ENCODE peak calls at places on chromosomes 2 and 18, in five cellular contexts. W is spleen, T is HCT116, L is ovary, B is NB4. I is an unnamed sample.

GRCh38 chr2:183284606-183285005 is 160.4 kb downstream of the NUP35 start:
- DNase-seq in L (no peak), B (peak; percentile 7), T (no peak), W (no peak), I (no peak)

GRCh38 chr18:22974707-22975106 is 41.6 kb downstream of the RBBP8 start:
- DNase-seq in L (no peak), T (no peak), B (no peak), W (no peak), I (no peak)

GRCh38 chr2:10424051-10424450 is 24.1 kb downstream of the ODC1 start:
- DNase-seq in T (no peak), B (no peak), L (no peak), W (peak; percentile 55), I (no peak)

GRCh38 chr2:1997409-1997808 is 253.1 kb upstream of the PXDN start:
- DNase-seq in T (no peak), W (no peak), L (no peak), B (no peak), I (peak; percentile 57)

GRCh38 chr2:209511637-209512036 is 87.8 kb downstream of the MAP2 start:
- DNase-seq in L (no peak), T (no peak), B (no peak), W (no peak), I (no peak)

GRCh38 chr2:106314427-106314826 is 120.3 kb upstream of the UXS1 start:
- DNase-seq in W (no peak), B (peak; percentile 65), L (no peak), T (no peak), I (no peak)

GRCh38 chr2:120520929-120521912 is 175.3 kb downstream of the INHBB start:
- DNase-seq in B (peak; percentile 61), T (peak; percentile 47), L (no peak), W (peak; percentile 53), I (no peak)

GRCh38 chr2:5074738-5075137 is 617.4 kb upstream of the SOX11 start:
- DNase-seq in B (no peak), T (no peak), L (no peak), W (no peak), I (no peak)

GRCh38 chr2:239506101-239506808 is 105.4 kb upstream of the HDAC4 start:
- DNase-seq in T (no peak), W (no peak), L (no peak), B (no peak), I (no peak)

DNA sequence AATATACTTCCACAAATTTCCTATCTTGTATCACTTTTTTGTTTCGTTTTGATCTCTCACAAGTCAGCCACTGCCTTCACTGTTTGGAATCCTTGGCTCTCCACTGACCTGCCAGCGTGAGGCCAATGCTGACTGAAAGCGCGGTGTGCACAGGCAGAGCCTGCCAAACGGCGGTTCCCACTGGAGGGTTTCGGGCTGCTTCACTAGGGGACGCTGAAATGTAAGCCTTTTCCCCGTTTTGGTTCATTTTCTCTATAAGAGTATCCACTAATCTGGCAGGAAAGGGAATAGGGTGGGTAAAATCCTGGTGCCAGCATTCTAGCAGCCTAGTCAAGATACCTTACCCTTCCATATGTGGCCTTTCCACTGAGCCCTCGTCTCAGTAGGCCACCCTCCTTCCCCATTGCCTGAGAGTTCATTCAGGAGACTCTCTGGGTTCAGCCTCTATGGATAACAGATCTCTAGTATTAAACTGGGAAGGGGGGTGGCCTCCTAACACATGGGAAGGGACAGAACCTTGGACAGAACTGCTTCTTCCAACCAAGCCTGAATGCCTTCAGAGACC is 91.5 kb downstream of the DYM start:
- DNase-seq in L (no peak), B (no peak), W (no peak), T (no peak), I (no peak)
- H3K4me3 ChIP-seq in L (no peak overlapping the region), B (no peak overlapping the region), W (no peak overlapping the region), T (no peak overlapping the region), I (no peak overlapping the region)

GRCh38 chr18:10006261-10006903 is 92.6 kb downstream of the VAPA start:
- DNase-seq in T (no peak), W (no peak), L (no peak), B (peak; percentile 50), I (peak; percentile 45)
- TF ChIP-seq CTCF in T (no peak), W (no peak), L (no peak), B (no peak), I (no peak)

GRCh38 chr18:74597662-74598349 is at the start of gene ZNF407:
- DNase-seq in B (peak; percentile 92), L (peak; percentile 86), W (peak; percentile 96), T (peak; percentile 86), I (peak; percentile 87)
- TF ChIP-seq POLR2A in B (no peak), L (peak; percentile 43), W (no peak), T (peak; percentile 5), I (no peak)

DNA sequence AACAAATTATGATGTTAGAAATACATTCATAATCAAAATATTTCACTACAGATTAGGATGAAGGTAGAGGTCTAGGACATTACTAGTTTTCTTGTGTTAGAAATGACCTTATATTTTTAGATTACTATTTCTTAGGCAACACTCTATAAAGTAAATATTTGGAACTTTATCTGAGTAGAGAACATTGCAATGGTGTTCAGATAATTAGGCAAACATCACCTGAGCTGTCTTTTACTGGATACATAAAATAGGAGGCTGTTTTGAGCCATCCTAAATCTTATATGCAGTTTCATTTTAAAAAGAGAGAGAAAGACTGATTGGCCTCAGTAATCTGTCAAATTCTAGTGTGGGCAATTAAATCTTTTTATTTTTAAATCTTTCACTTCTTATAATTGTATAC is 304.6 kb downstream of the ARHGAP15 start:
- DNase-seq in W (no peak), T (no peak), L (no peak), B (no peak), I (no peak)
- H3K4me3 ChIP-seq in W (no peak overlapping the region), T (no peak overlapping the region), L (no peak overlapping the region), B (no peak overlapping the region), I (no peak overlapping the region)

DNA sequence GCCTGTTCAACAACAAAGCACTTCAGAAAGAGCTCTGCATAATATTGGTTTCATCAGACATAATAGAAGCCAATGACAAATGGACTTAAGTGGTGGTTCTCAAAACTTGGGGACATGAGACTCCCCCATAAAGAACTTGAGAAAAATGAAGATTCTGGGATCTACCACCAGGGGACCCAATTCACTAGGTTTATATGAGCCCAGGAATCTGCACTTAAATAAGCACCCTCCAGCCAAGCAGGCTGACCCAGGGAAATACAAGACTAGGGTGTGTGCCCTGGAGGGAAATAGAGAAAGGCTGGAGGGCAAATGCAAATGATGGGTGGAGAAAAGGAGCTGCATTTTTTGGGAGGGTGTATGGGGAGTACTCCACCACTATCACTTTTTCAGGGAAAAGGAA is 52.5 kb downstream of the SATB2 start:
- DNase-seq in W (no peak), B (peak; percentile 52), L (no peak), T (peak; percentile 27), I (no peak)
- TF ChIP-seq CTCF in W (no peak), B (peak; percentile 48), L (no peak), T (peak; percentile 38), I (no peak)

I was measured in lower leg skin.